ENCODE peak calls at places on chromosomes 1 and 21, in eight cellular contexts. One of them, this sample, is unnamed.

GRCh38 chr1:203142684-203143408 is 15.3 kb downstream of the ADORA1 start:
- DNase-seq in CD8-positive, alpha-beta T cell: no peak
- DNase-seq in HL-60: no peak
- DNase-seq in kidney: peak; percentile 50
- DNase-seq in ovary: no peak
- DNase-seq in HFF-Myc: no peak
- DNase-seq in astrocyte of the cerebellum: no peak
- DNase-seq in sigmoid colon: no peak
- DNase-seq in this sample: no peak

GRCh38 chr1:84122780-84123382 is 21.2 kb upstream of the PRKACB start:
- DNase-seq in CD8-positive, alpha-beta T cell: peak; percentile 19
- DNase-seq in HL-60: peak; percentile 25
- DNase-seq in kidney: no peak
- DNase-seq in ovary: peak; percentile 16
- DNase-seq in HFF-Myc: peak; percentile 16
- DNase-seq in astrocyte of the cerebellum: peak; percentile 48
- DNase-seq in sigmoid colon: peak; percentile 53
- DNase-seq in this sample: no peak

GRCh38 chr1:178953034-178953433 is 72.7 kb upstream of the FAM20B start:
- DNase-seq in CD8-positive, alpha-beta T cell: no peak
- DNase-seq in HL-60: no peak
- DNase-seq in kidney: no peak
- DNase-seq in ovary: peak; percentile 71
- DNase-seq in HFF-Myc: no peak
- DNase-seq in astrocyte of the cerebellum: no peak
- DNase-seq in sigmoid colon: peak; percentile 88
- DNase-seq in this sample: no peak

GRCh38 chr1:69167876-69168275 is 399.8 kb upstream of the LRRC7 start:
- DNase-seq in CD8-positive, alpha-beta T cell: no peak
- DNase-seq in HL-60: no peak
- DNase-seq in kidney: no peak
- DNase-seq in ovary: no peak
- DNase-seq in HFF-Myc: no peak
- DNase-seq in astrocyte of the cerebellum: no peak
- DNase-seq in sigmoid colon: no peak
- DNase-seq in this sample: no peak

GRCh38 chr21:38416791-38417190 is 81.5 kb downstream of the ERG start:
- DNase-seq in CD8-positive, alpha-beta T cell: no peak
- DNase-seq in HL-60: peak; percentile 43
- DNase-seq in kidney: no peak
- DNase-seq in ovary: no peak
- DNase-seq in HFF-Myc: no peak
- DNase-seq in astrocyte of the cerebellum: no peak
- DNase-seq in sigmoid colon: no peak
- DNase-seq in this sample: no peak

GRCh38 chr1:93575586-93576271 is 105.9 kb downstream of the BCAR3 start:
- DNase-seq in CD8-positive, alpha-beta T cell: no peak
- DNase-seq in HL-60: no peak
- DNase-seq in kidney: no peak
- DNase-seq in ovary: no peak
- DNase-seq in HFF-Myc: peak; percentile 80
- DNase-seq in astrocyte of the cerebellum: peak; percentile 20
- DNase-seq in sigmoid colon: no peak
- DNase-seq in this sample: no peak

GRCh38 chr1:40626383-40626770 is 39.1 kb downstream of the RIMS3 start:
- DNase-seq in CD8-positive, alpha-beta T cell: no peak
- DNase-seq in HL-60: no peak
- DNase-seq in kidney: no peak
- DNase-seq in ovary: no peak
- DNase-seq in HFF-Myc: no peak
- DNase-seq in astrocyte of the cerebellum: no peak
- DNase-seq in sigmoid colon: no peak
- DNase-seq in this sample: no peak

GRCh38 chr1:19858894-19859293 is 23.3 kb upstream of the OTUD3 start:
- DNase-seq in CD8-positive, alpha-beta T cell: no peak
- DNase-seq in HL-60: no peak
- DNase-seq in kidney: no peak
- DNase-seq in ovary: no peak
- DNase-seq in HFF-Myc: no peak
- DNase-seq in astrocyte of the cerebellum: no peak
- DNase-seq in sigmoid colon: no peak
- DNase-seq in this sample: no peak

GRCh38 chr1:85244271-85245053 is 15.0 kb downstream of the C1orf52 start:
- DNase-seq in CD8-positive, alpha-beta T cell: no peak
- DNase-seq in HL-60: no peak
- DNase-seq in kidney: no peak
- DNase-seq in ovary: no peak
- DNase-seq in HFF-Myc: peak; percentile 93
- DNase-seq in astrocyte of the cerebellum: no peak
- DNase-seq in sigmoid colon: no peak
- DNase-seq in this sample: no peak

GRCh38 chr1:184649500-184649899 is 105.2 kb downstream of the EDEM3 start:
- DNase-seq in CD8-positive, alpha-beta T cell: no peak
- DNase-seq in HL-60: no peak
- DNase-seq in kidney: no peak
- DNase-seq in ovary: no peak
- DNase-seq in HFF-Myc: no peak
- DNase-seq in astrocyte of the cerebellum: no peak
- DNase-seq in sigmoid colon: no peak
- DNase-seq in this sample: no peak

GRCh38 chr1:179175011-179175934 is 54.2 kb downstream of the ABL2 start:
- DNase-seq in CD8-positive, alpha-beta T cell: no peak
- DNase-seq in HL-60: peak; percentile 58
- DNase-seq in kidney: no peak
- DNase-seq in ovary: no peak
- DNase-seq in HFF-Myc: no peak
- DNase-seq in astrocyte of the cerebellum: no peak
- DNase-seq in sigmoid colon: no peak
- DNase-seq in this sample: no peak

GRCh38 chr1:25803368-25803767 is 3.4 kb downstream of the SELENON start:
- DNase-seq in CD8-positive, alpha-beta T cell: no peak
- DNase-seq in HL-60: no peak
- DNase-seq in kidney: no peak
- DNase-seq in ovary: no peak
- DNase-seq in HFF-Myc: no peak
- DNase-seq in astrocyte of the cerebellum: no peak
- DNase-seq in sigmoid colon: no peak
- DNase-seq in this sample: no peak
- H3K4me3 ChIP-seq in CD8-positive, alpha-beta T cell: no peak overlapping the region
- H3K4me3 ChIP-seq in HL-60: no peak overlapping the region
- H3K4me3 ChIP-seq in kidney: no peak overlapping the region
- H3K4me3 ChIP-seq in ovary: no peak overlapping the region
- H3K4me3 ChIP-seq in HFF-Myc: no peak overlapping the region
- H3K4me3 ChIP-seq in astrocyte of the cerebellum: no peak overlapping the region
- H3K4me3 ChIP-seq in sigmoid colon: no peak overlapping the region
- H3K4me3 ChIP-seq in this sample: no peak overlapping the region

GRCh38 chr1:212677136-212677535 is 22.5 kb downstream of the BATF3 start:
- DNase-seq in CD8-positive, alpha-beta T cell: no peak
- DNase-seq in HL-60: no peak
- DNase-seq in kidney: no peak
- DNase-seq in ovary: no peak
- DNase-seq in HFF-Myc: no peak
- DNase-seq in astrocyte of the cerebellum: no peak
- DNase-seq in sigmoid colon: no peak
- DNase-seq in this sample: no peak
- TF ChIP-seq CTCF in CD8-positive, alpha-beta T cell: no peak
- TF ChIP-seq CTCF in HL-60: no peak
- TF ChIP-seq CTCF in kidney: no peak
- TF ChIP-seq CTCF in ovary: no peak
- TF ChIP-seq CTCF in HFF-Myc: no peak
- TF ChIP-seq CTCF in astrocyte of the cerebellum: no peak
- TF ChIP-seq CTCF in sigmoid colon: no peak
- TF ChIP-seq CTCF in this sample: no peak

DNA sequence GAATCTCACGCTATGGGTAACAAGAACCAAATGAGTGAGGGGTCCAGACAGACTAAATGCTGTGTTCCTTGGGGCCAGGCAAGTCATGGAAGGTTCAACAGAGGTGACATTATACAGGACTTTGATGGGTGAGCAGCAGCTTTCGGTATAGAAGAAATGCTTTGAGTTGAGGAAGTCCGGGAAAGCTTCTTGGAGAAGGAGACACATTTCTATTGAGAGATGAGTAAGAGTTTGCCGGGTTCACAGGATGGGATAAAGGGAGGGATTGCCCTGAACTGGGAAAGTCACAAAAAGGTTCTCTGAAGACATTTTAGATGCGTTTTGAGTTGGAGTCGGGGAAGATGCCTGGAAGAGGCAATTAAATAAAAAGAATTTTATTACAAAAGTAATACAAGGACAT is 580 bp upstream of the AZIN2 start:
- DNase-seq in CD8-positive, alpha-beta T cell: no peak
- DNase-seq in HL-60: no peak
- DNase-seq in kidney: no peak
- DNase-seq in ovary: no peak
- DNase-seq in HFF-Myc: no peak
- DNase-seq in astrocyte of the cerebellum: no peak
- DNase-seq in sigmoid colon: no peak
- DNase-seq in this sample: no peak
- H3K4me3 ChIP-seq in CD8-positive, alpha-beta T cell: peak overlapping the region; percentile 57
- H3K4me3 ChIP-seq in HL-60: peak overlapping the region; percentile 66
- H3K4me3 ChIP-seq in kidney: peak overlapping the region; percentile 86
- H3K4me3 ChIP-seq in ovary: peak overlapping the region; percentile 72
- H3K4me3 ChIP-seq in HFF-Myc: peak overlapping the region; percentile 69
- H3K4me3 ChIP-seq in astrocyte of the cerebellum: peak overlapping the region; percentile 68
- H3K4me3 ChIP-seq in sigmoid colon: peak overlapping the region; percentile 67
- H3K4me3 ChIP-seq in this sample: peak overlapping the region; percentile 84

GRCh38 chr21:43362928-43363314 is 64.0 kb downstream of the SIK1 start:
- DNase-seq in CD8-positive, alpha-beta T cell: no peak
- DNase-seq in HL-60: no peak
- DNase-seq in kidney: no peak
- DNase-seq in ovary: no peak
- DNase-seq in HFF-Myc: no peak
- DNase-seq in astrocyte of the cerebellum: peak; percentile 42
- DNase-seq in sigmoid colon: no peak
- DNase-seq in this sample: no peak

GRCh38 chr21:43361493-43362296 is 65.2 kb downstream of the SIK1 start:
- DNase-seq in CD8-positive, alpha-beta T cell: peak; percentile 28
- DNase-seq in HL-60: no peak
- DNase-seq in kidney: peak; percentile 90
- DNase-seq in ovary: peak; percentile 41
- DNase-seq in HFF-Myc: peak; percentile 32
- DNase-seq in astrocyte of the cerebellum: no peak
- DNase-seq in sigmoid colon: peak; percentile 83
- DNase-seq in this sample: no peak

GRCh38 chr21:43360441-43361126 is 66.3 kb downstream of the SIK1 start:
- DNase-seq in CD8-positive, alpha-beta T cell: no peak
- DNase-seq in HL-60: no peak
- DNase-seq in kidney: no peak
- DNase-seq in ovary: no peak
- DNase-seq in HFF-Myc: no peak
- DNase-seq in astrocyte of the cerebellum: no peak
- DNase-seq in sigmoid colon: no peak
- DNase-seq in this sample: no peak

GRCh38 chr21:43362306-43362927 is 64.5 kb downstream of the SIK1 start:
- DNase-seq in CD8-positive, alpha-beta T cell: peak; percentile 68
- DNase-seq in HL-60: no peak
- DNase-seq in kidney: peak; percentile 93
- DNase-seq in ovary: peak; percentile 82
- DNase-seq in HFF-Myc: peak; percentile 37
- DNase-seq in astrocyte of the cerebellum: peak; percentile 20
- DNase-seq in sigmoid colon: peak; percentile 86
- DNase-seq in this sample: no peak

GRCh38 chr21:43361127-43361492 is 65.8 kb downstream of the SIK1 start:
- DNase-seq in CD8-positive, alpha-beta T cell: no peak
- DNase-seq in HL-60: no peak
- DNase-seq in kidney: no peak
- DNase-seq in ovary: no peak
- DNase-seq in HFF-Myc: no peak
- DNase-seq in astrocyte of the cerebellum: no peak
- DNase-seq in sigmoid colon: no peak
- DNase-seq in this sample: no peak
- TF ChIP-seq CTCF in CD8-positive, alpha-beta T cell: no peak
- TF ChIP-seq CTCF in HL-60: no peak
- TF ChIP-seq CTCF in kidney: no peak
- TF ChIP-seq CTCF in ovary: no peak
- TF ChIP-seq CTCF in HFF-Myc: no peak
- TF ChIP-seq CTCF in astrocyte of the cerebellum: no peak
- TF ChIP-seq CTCF in sigmoid colon: no peak
- TF ChIP-seq CTCF in this sample: no peak

DNA sequence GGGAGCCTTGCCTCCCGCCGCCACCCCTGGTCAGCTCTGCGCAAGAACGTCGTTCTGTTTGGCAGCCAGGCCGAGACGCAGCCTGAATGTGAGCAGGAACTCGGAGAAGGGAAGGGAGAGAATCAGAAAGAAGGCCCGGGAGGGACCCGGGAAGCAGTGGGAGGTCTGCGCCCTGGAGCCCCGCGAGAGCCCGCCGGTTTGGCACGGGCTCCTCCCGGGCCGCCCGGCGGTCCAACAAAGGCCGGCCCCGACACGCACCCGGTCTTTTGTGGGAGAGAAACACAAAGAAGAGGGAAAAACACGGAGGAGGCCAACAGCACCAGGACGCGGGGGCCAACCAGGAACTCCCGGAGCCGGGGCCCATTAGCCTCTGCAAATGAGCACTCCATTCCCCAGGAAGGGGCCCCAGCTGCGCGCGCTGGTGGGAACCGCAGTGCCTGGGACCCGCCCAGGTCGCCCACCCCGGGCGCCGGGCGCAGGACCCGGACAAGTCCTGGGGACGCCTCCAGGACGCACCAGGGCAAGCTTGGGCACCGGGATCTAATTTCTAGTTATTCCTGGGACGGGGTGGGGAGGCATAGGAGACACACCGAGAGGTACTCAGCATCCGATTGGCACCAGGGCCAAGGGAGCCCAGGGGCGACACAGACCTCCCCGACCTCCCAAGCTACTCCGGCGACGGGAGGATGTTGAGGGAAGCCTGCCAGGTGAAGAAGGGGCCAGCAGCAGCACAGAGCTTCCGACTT is 2.7 kb upstream of the OLIG2 start:
- DNase-seq in CD8-positive, alpha-beta T cell: no peak
- DNase-seq in HL-60: no peak
- DNase-seq in kidney: no peak
- DNase-seq in ovary: no peak
- DNase-seq in HFF-Myc: no peak
- DNase-seq in astrocyte of the cerebellum: no peak
- DNase-seq in sigmoid colon: no peak
- DNase-seq in this sample: no peak
- H3K4me3 ChIP-seq in CD8-positive, alpha-beta T cell: no peak overlapping the region
- H3K4me3 ChIP-seq in HL-60: no peak overlapping the region
- H3K4me3 ChIP-seq in kidney: no peak overlapping the region
- H3K4me3 ChIP-seq in ovary: no peak overlapping the region
- H3K4me3 ChIP-seq in HFF-Myc: no peak overlapping the region
- H3K4me3 ChIP-seq in astrocyte of the cerebellum: no peak overlapping the region
- H3K4me3 ChIP-seq in sigmoid colon: no peak overlapping the region
- H3K4me3 ChIP-seq in this sample: no peak overlapping the region

GRCh38 chr1:205749094-205749825 is 722 bp downstream of the NUCKS1 start:
- DNase-seq in CD8-positive, alpha-beta T cell: peak; percentile 88
- DNase-seq in HL-60: peak; percentile 92
- DNase-seq in kidney: peak; percentile 98
- DNase-seq in ovary: peak; percentile 93
- DNase-seq in HFF-Myc: peak; percentile 83
- DNase-seq in astrocyte of the cerebellum: peak; percentile 85
- DNase-seq in sigmoid colon: peak; percentile 98
- DNase-seq in this sample: peak; percentile 86
- TF ChIP-seq CTCF in CD8-positive, alpha-beta T cell: no peak
- TF ChIP-seq CTCF in HL-60: no peak
- TF ChIP-seq CTCF in kidney: no peak
- TF ChIP-seq CTCF in ovary: no peak
- TF ChIP-seq CTCF in HFF-Myc: no peak
- TF ChIP-seq CTCF in astrocyte of the cerebellum: no peak
- TF ChIP-seq CTCF in sigmoid colon: no peak
- TF ChIP-seq CTCF in this sample: no peak

This sample was measured in retinal pigment epithelial cell.